ENCODE peak calls at places on chromosomes 4 and X, in five cellular contexts. T, I, L, U and E are unnamed samples.

GRCh38 chr4:141999446-142000143 is 363.2 kb downstream of the IL15 start:
- DNase-seq in T (no peak), I (no peak), L (no peak), U (no peak), E (no peak)

GRCh38 chr4:8725071-8725841 is 132.7 kb downstream of the CPZ start:
- DNase-seq in T (no peak), I (peak), L (no peak), U (no peak), E (no peak)

GRCh38 chr4:175813841-175814240 is 1.8 kb upstream of the GPM6A start:
- DNase-seq in T (no peak), I (no peak), L (no peak), U (no peak), E (no peak)

GRCh38 chr4:158446106-158446505 is 75.6 kb upstream of the RXFP1 start:
- DNase-seq in T (peak), I (no peak), L (no peak), U (no peak), E (no peak)

GRCh38 chr4:157222764-157223145 is 2.2 kb downstream of the GRIA2 start:
- DNase-seq in T (no peak), I (no peak), L (no peak), U (no peak), E (peak)

GRCh38 chrX:120459313-120459712 is 9.8 kb downstream of the LAMP2 start:
- DNase-seq in T (no peak), I (no peak), L (no peak), U (no peak), E (no peak)

GRCh38 chrX:39772057-39772832 is 325.5 kb downstream of the BCOR start:
- DNase-seq in T (peak), I (no peak), L (peak), U (no peak), E (peak)

GRCh38 chr4:160745126-160745525 is 1418.7 kb downstream of the FSTL5 start:
- DNase-seq in T (peak), I (no peak), L (no peak), U (no peak), E (peak)

GRCh38 chr4:113159901-113160545 is 110.6 kb downstream of the ANK2 start:
- DNase-seq in T (peak), I (no peak), L (no peak), U (no peak), E (no peak)

GRCh38 chr4:189117426-189117825 is 823.2 kb upstream of the FRG1 start:
- DNase-seq in T (peak), I (no peak), L (no peak), U (no peak), E (no peak)

GRCh38 chr4:827209-828081 is 1.5 kb upstream of the CPLX1 start:
- DNase-seq in T (no peak), I (peak), L (no peak), U (no peak), E (peak)

GRCh38 chr4:147840846-147841732 is 109.2 kb downstream of the ARHGAP10 start:
- DNase-seq in T (no peak), I (no peak), L (no peak), U (no peak), E (no peak)

GRCh38 chr4:132818091-132818490 is 331.0 kb upstream of the PCDH10 start:
- DNase-seq in T (no peak), I (no peak), L (no peak), U (peak), E (no peak)

GRCh38 chr4:85787133-85787532 is 312.2 kb downstream of the ARHGAP24 start:
- DNase-seq in T (peak), I (no peak), L (no peak), U (no peak), E (peak)